ENCODE peak calls at places on chromosomes 13 and 19, in four cellular contexts. One of them, this sample, is unnamed.

GRCh38 chr13:111275382-111275781 is 45.1 kb upstream of the TEX29 start:
- DNase-seq in HepG2: no peak
- DNase-seq in GM12878: no peak
- DNase-seq in K562: no peak
- DNase-seq in this sample: no peak

GRCh38 chr19:30812099-30812684 is 440.0 kb downstream of the ZNF536 start:
- DNase-seq in HepG2: peak
- DNase-seq in GM12878: no peak
- DNase-seq in K562: no peak
- DNase-seq in this sample: no peak

GRCh38 chr13:109256866-109257760 is 529.3 kb downstream of the IRS2 start:
- DNase-seq in HepG2: peak
- DNase-seq in GM12878: no peak
- DNase-seq in K562: no peak
- DNase-seq in this sample: no peak

GRCh38 chr13:106533940-106534843 is 1.3 kb downstream of the EFNB2 start:
- DNase-seq in HepG2: no peak
- DNase-seq in GM12878: no peak
- DNase-seq in K562: no peak
- DNase-seq in this sample: peak

GRCh38 chr19:49073514-49074378 is 1.2 kb upstream of the KCNA7 start:
- DNase-seq in HepG2: peak
- DNase-seq in GM12878: no peak
- DNase-seq in K562: peak
- DNase-seq in this sample: peak

GRCh38 chr19:46783670-46784069 is 4.7 kb downstream of the SLC1A5 start:
- DNase-seq in HepG2: no peak
- DNase-seq in GM12878: no peak
- DNase-seq in K562: no peak
- DNase-seq in this sample: no peak

GRCh38 chr19:58374200-58374599 is 6.6 kb downstream of the ZNF837 start:
- DNase-seq in HepG2: no peak
- DNase-seq in GM12878: no peak
- DNase-seq in K562: no peak
- DNase-seq in this sample: no peak

GRCh38 chr19:532578-533484 is 1.3 kb downstream of the CDC34 start:
- DNase-seq in HepG2: peak
- DNase-seq in GM12878: no peak
- DNase-seq in K562: peak
- DNase-seq in this sample: peak

GRCh38 chr13:75437582-75438318 is 44.2 kb downstream of the TBC1D4 start:
- DNase-seq in HepG2: no peak
- DNase-seq in GM12878: no peak
- DNase-seq in K562: peak
- DNase-seq in this sample: no peak

GRCh38 chr19:31361728-31362127 is 12.5 kb upstream of the TSHZ3 start:
- DNase-seq in HepG2: no peak
- DNase-seq in GM12878: no peak
- DNase-seq in K562: no peak
- DNase-seq in this sample: no peak

GRCh38 chr13:107351305-107351704 is 783.4 kb upstream of the ARGLU1 start:
- DNase-seq in HepG2: no peak
- DNase-seq in GM12878: no peak
- DNase-seq in K562: no peak
- DNase-seq in this sample: no peak

GRCh38 chr13:95352486-95352885 is 51.2 kb upstream of the ABCC4 start:
- DNase-seq in HepG2: no peak
- DNase-seq in GM12878: no peak
- DNase-seq in K562: no peak
- DNase-seq in this sample: no peak

GRCh38 chr19:47275866-47276461 is 1.3 kb downstream of the INAFM1 start:
- DNase-seq in HepG2: no peak
- DNase-seq in GM12878: no peak
- DNase-seq in K562: no peak
- DNase-seq in this sample: no peak

GRCh38 chr19:334296-335071 is 10.1 kb downstream of the MIER2 start:
- DNase-seq in HepG2: no peak
- DNase-seq in GM12878: no peak
- DNase-seq in K562: no peak
- DNase-seq in this sample: no peak

DNA sequence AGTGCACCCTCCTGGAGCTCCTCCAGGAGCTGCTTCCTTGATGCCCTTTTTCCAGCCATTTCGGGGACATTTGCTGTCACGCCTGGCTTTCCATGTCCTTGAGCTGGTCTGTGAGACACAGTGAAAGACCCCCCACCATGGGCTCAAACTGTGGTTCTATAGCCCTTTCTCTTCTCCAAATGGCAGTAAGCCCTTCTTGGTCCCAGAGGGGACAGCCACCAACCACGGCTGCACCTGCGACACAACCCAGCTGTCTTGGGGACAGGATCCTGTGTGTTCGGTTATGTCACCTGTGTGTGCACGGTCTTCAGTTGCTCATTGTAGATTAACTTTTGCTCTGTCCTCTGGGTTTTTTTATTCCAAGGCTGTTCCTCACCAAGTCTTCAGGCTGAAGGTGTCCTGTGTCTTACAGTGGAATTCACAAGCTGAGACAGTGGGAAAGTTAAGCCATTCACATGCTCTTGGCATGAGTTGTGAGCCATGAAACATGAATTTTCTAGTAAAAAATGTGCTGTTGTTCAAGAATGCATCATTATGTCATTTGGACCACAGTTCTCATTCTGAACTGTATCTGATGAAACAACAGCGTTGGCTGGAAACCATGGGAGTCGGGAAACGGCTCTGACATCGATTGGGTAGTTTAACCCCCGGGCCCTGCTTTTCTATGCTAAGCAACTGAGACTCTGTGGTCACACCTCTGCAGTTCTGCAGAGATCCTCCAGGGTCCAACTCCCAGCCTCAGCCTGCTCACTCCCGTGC is 129.5 kb upstream of the MCF2L start:
- DNase-seq in HepG2: no peak
- DNase-seq in GM12878: no peak
- DNase-seq in K562: no peak
- DNase-seq in this sample: no peak
- TF ChIP-seq ETV6 in HepG2: no peak
- TF ChIP-seq ETV6 in GM12878: no peak
- TF ChIP-seq ETV6 in K562: no peak
- TF ChIP-seq ETV6 in this sample: no peak

GRCh38 chr19:34474233-34474989 is 7.1 kb upstream of the WTIP start:
- DNase-seq in HepG2: no peak
- DNase-seq in GM12878: no peak
- DNase-seq in K562: no peak
- DNase-seq in this sample: no peak

GRCh38 chr19:34475975-34476594 is 5.5 kb upstream of the WTIP start:
- DNase-seq in HepG2: no peak
- DNase-seq in GM12878: no peak
- DNase-seq in K562: no peak
- DNase-seq in this sample: no peak

GRCh38 chr19:34471906-34472305 is 9.7 kb upstream of the WTIP start:
- DNase-seq in HepG2: no peak
- DNase-seq in GM12878: no peak
- DNase-seq in K562: no peak
- DNase-seq in this sample: no peak

GRCh38 chr19:34479396-34479795 is 2.2 kb upstream of the WTIP start:
- DNase-seq in HepG2: no peak
- DNase-seq in GM12878: no peak
- DNase-seq in K562: no peak
- DNase-seq in this sample: no peak

GRCh38 chr19:34475026-34475974 is 6.3 kb upstream of the WTIP start:
- DNase-seq in HepG2: no peak
- DNase-seq in GM12878: no peak
- DNase-seq in K562: no peak
- DNase-seq in this sample: no peak
- TF ChIP-seq ETV6 in HepG2: no peak
- TF ChIP-seq ETV6 in GM12878: no peak
- TF ChIP-seq ETV6 in K562: no peak
- TF ChIP-seq ETV6 in this sample: no peak

DNA sequence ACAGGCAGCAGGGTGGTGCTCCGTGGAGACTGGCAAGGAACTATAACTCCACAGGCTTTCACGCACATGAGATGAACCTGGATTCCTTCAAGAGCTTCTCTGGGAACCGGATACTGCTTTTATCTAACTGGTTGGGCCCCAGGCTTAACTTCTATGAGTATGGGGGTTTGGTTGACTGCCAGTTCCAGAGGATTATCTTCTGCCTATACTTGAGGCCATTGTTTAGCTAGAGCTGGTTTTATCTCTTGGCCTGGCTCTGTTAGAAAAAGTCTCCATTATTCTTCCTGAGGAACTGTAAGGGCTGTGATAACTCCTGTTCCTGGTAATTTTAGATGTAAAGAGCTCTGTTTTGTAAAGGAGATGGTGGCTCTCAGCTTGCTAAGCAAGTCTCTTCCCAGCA is 40.9 kb downstream of the ZNF846 start:
- DNase-seq in HepG2: no peak
- DNase-seq in GM12878: no peak
- DNase-seq in K562: peak
- DNase-seq in this sample: no peak
- TF ChIP-seq ETV6 in HepG2: no peak
- TF ChIP-seq ETV6 in GM12878: no peak
- TF ChIP-seq ETV6 in K562: no peak
- TF ChIP-seq ETV6 in this sample: no peak

GRCh38 chr13:34321986-34322385 is 504.0 kb downstream of the RFC3 start:
- DNase-seq in HepG2: no peak
- DNase-seq in GM12878: no peak
- DNase-seq in K562: no peak
- DNase-seq in this sample: no peak
- TF ChIP-seq ETV6 in HepG2: no peak
- TF ChIP-seq ETV6 in GM12878: no peak
- TF ChIP-seq ETV6 in K562: no peak
- TF ChIP-seq ETV6 in this sample: no peak

GRCh38 chr19:4429266-4430200 is 27.1 kb downstream of the CHAF1A start:
- DNase-seq in HepG2: no peak
- DNase-seq in GM12878: no peak
- DNase-seq in K562: no peak
- DNase-seq in this sample: no peak
- TF ChIP-seq ETV6 in HepG2: no peak
- TF ChIP-seq ETV6 in GM12878: no peak
- TF ChIP-seq ETV6 in K562: no peak
- TF ChIP-seq ETV6 in this sample: no peak

GRCh38 chr19:29329460-29330134 is 116.6 kb upstream of the UQCRFS1 start:
- DNase-seq in HepG2: peak
- DNase-seq in GM12878: no peak
- DNase-seq in K562: peak
- DNase-seq in this sample: peak
- TF ChIP-seq ETV6 in HepG2: no peak
- TF ChIP-seq ETV6 in GM12878: no peak
- TF ChIP-seq ETV6 in K562: no peak
- TF ChIP-seq ETV6 in this sample: peak

GRCh38 chr13:113759525-113760137 is 605 bp downstream of the TMEM255B start:
- DNase-seq in HepG2: no peak
- DNase-seq in GM12878: no peak
- DNase-seq in K562: no peak
- DNase-seq in this sample: no peak
- TF ChIP-seq ETV6 in HepG2: no peak
- TF ChIP-seq ETV6 in GM12878: no peak
- TF ChIP-seq ETV6 in K562: no peak
- TF ChIP-seq ETV6 in this sample: peak

GRCh38 chr13:101624210-101624922 is 171.9 kb downstream of the ITGBL1 start:
- DNase-seq in HepG2: no peak
- DNase-seq in GM12878: no peak
- DNase-seq in K562: no peak
- DNase-seq in this sample: peak
- TF ChIP-seq ETV6 in HepG2: no peak
- TF ChIP-seq ETV6 in GM12878: no peak
- TF ChIP-seq ETV6 in K562: no peak
- TF ChIP-seq ETV6 in this sample: no peak

DNA sequence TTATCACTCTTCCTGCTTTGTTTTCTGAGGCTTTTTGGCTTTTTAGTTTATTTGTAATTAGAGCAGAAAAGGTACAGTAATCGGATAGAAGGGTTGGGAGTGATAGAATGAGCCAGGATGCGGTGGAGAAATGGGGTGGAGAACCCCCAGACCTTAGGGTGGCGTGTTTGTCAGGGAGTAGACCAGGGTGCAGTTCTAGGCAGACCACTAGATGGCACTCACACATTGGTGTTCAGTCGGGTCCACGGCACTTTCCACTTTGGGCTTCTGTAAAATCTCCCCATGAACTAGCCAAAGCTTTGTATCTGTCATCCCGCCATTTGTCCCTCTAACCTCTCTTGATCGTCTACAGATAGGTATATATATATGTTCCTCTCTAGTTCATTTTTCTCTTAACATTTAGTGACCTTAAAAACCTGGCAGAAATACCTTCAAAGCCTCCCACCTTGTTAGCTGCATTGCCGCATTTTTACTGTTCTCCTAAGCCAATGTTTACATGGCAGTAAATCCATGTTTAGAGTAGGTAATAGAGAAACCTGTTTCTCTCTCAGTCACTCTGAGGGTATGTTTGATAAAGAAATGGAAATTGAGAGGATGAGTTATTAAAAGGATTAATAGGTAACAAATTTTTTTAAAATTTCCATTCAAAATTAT is 154.9 kb downstream of the TM9SF2 start:
- DNase-seq in HepG2: peak
- DNase-seq in GM12878: peak
- DNase-seq in K562: peak
- DNase-seq in this sample: peak
- TF ChIP-seq ETV6 in HepG2: no peak
- TF ChIP-seq ETV6 in GM12878: no peak
- TF ChIP-seq ETV6 in K562: no peak
- TF ChIP-seq ETV6 in this sample: no peak